ENCODE peak calls at places on chromosome 22, in four cellular contexts. X is HepG2, V is K562, P is GM12878. H is an unnamed sample.

GRCh38 chr22:32823024-32823730 is 21.7 kb downstream of the TIMP3 start:
- DNase-seq in X (peak), V (peak), P (no peak), H (peak)

GRCh38 chr22:23858484-23858815 is 775 bp downstream of the SLC2A11 start:
- DNase-seq in X (no peak), V (no peak), P (no peak), H (no peak)

GRCh38 chr22:31943206-31943975 is 944 bp upstream of the YWHAH start:
- DNase-seq in X (no peak), V (no peak), P (no peak), H (no peak)

GRCh38 chr22:24894220-24894975 is 52.1 kb downstream of the LHFPL7 start:
- DNase-seq in X (peak), V (peak), P (no peak), H (peak)

GRCh38 chr22:20206709-20207215 is 55.9 kb upstream of the CCDC188 start:
- DNase-seq in X (no peak), V (peak), P (no peak), H (no peak)

GRCh38 chr22:37638351-37639069 is 959 bp upstream of the SH3BP1 start:
- DNase-seq in X (peak), V (no peak), P (no peak), H (no peak)

GRCh38 chr22:35534091-35534490 is 6.5 kb upstream of the RASD2 start:
- DNase-seq in X (no peak), V (no peak), P (no peak), H (no peak)

GRCh38 chr22:23783496-23784167 is 3.1 kb upstream of the SMARCB1 start:
- DNase-seq in X (no peak), V (no peak), P (no peak), H (no peak)

GRCh38 chr22:43128928-43129424 is 14.2 kb downstream of the MCAT start:
- DNase-seq in X (no peak), V (peak), P (no peak), H (no peak)

GRCh38 chr22:35195821-35196220 is 61.5 kb upstream of the HMGXB4 start:
- DNase-seq in X (no peak), V (no peak), P (no peak), H (no peak)

GRCh38 chr22:26529345-26529744 is 17.1 kb upstream of the TFIP11 start:
- DNase-seq in X (peak), V (no peak), P (no peak), H (no peak)

GRCh38 chr22:37491106-37491505 is 4.9 kb upstream of the MFNG start:
- DNase-seq in X (no peak), V (no peak), P (no peak), H (no peak)

GRCh38 chr22:49011379-49011768 is 816.3 kb downstream of the BRD1 start:
- DNase-seq in X (no peak), V (no peak), P (no peak), H (peak)
- TF ChIP-seq RFX5 in X (no peak), V (no peak), P (no peak), H (no peak)

DNA sequence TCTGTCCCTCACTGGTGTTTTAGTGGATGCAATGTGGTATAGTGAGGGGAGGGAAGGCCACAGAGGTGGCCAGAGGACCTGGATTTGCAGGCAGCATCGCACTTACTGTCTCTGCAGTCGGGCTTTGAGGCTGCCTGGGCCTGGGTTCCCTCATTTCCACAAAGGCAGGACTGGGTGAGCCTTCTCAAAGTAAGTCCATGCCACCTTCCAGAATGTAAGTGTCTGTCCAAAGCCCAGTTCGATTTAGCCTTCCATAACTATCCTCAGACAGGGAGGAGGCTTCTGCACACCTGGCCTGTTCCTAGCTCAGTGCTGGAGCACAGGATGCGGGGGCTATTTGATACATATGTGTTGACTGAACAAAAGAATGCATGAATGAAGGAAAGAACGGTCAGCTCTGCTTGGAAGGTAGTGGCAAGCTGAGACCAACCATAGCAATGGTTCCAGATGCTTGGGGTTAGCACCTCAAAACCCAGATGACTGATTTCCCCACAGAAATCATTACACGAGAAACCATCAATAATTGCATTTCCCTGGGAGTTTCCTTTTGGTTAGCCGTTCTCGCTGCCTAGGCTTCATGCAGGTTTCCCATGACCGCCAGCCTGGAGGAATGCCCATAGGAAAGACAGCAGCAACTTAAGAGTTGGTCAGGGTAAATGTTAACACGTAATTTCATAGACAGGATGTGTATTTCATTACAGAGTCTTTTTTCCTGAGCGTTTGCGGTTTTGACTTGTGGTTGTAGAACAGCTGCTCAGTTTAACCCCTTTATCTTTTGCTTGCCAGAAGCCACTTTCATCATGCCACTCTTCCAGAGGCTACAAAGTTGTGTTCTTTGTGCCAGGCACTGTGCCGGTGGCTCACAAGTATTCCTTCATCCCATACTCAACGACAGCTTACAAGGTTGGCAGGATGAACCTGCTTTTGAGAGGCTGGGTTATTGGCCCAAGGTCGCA is 2.7 kb downstream of the IL17RA start:
- DNase-seq in X (no peak), V (no peak), P (peak), H (no peak)
- TF ChIP-seq FOXM1 in X (no peak), V (no peak), P (no peak), H (no peak)

GRCh38 chr22:30198152-30198845 is 48.3 kb downstream of the LIF start:
- DNase-seq in X (no peak), V (no peak), P (no peak), H (no peak)

GRCh38 chr22:30197389-30197788 is 49.2 kb downstream of the LIF start:
- DNase-seq in X (no peak), V (no peak), P (no peak), H (no peak)

GRCh38 chr22:30195245-30196140 is 51.1 kb downstream of the LIF start:
- DNase-seq in X (peak), V (no peak), P (no peak), H (no peak)

GRCh38 chr22:30196867-30197336 is 49.7 kb downstream of the LIF start:
- DNase-seq in X (no peak), V (no peak), P (no peak), H (no peak)

GRCh38 chr22:30196141-30196866 is 50.3 kb downstream of the LIF start:
- DNase-seq in X (peak), V (peak), P (peak), H (no peak)
- TF ChIP-seq RFX5 in X (no peak), V (no peak), P (no peak), H (no peak)

GRCh38 chr22:22523494-22523893 is 3.4 kb upstream of the ZNF280A start:
- DNase-seq in X (no peak), V (no peak), P (no peak), H (no peak)

GRCh38 chr22:22520020-22520656 is at the start of gene ZNF280A:
- DNase-seq in X (peak), V (peak), P (no peak), H (no peak)

GRCh38 chr22:22521631-22522030 is 1.6 kb upstream of the ZNF280A start:
- DNase-seq in X (no peak), V (no peak), P (no peak), H (no peak)

GRCh38 chr22:22519591-22519990 is 479 bp downstream of the ZNF280A start:
- DNase-seq in X (peak), V (peak), P (no peak), H (no peak)

DNA sequence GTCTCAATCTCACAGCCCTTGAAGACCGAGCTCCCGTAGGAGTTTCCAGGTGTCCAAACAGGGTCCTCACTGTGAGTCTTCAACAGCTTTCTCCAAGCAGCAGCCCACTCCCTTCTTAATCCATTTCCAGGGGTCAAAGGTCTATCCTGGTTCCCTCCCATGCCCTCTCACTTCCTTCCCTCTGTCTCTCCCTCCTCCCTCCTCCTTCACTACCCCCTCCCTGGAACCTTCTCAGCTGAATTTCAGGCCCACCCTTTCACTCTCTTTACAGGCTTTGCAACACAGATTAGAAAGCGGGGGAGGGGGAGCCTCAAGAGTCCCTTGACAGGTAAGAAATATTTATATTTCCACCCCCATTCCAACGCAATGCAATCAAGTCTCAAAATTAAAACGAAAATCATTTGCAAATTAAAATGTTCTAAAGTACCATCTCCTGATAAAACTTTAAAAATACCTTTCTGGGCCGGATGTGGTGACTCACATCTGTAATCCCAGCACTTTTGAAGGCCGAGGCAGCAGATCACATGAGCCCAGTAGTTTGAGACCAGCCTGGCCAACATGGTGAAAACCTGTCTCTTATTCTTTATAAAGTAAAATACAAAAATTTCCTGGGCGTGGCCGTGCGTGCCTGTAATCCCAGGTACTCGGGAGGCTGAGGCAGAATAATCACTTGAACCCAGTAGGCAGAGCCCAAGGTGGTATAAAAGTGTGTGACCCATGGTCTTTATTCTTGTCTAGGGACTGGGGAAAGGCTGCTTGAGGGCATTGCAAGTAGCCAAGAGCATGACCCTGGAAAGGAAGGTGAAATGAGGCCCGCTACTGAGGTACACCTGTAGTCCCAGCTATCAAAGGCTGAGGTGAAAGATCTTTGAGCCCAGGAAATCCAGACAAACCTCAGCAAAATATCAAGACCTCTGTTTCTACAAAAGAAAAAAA is 865 bp upstream of the ZNF280A start:
- DNase-seq in X (no peak), V (peak), P (no peak), H (no peak)
- TF ChIP-seq FOXM1 in X (no peak), V (no peak), P (no peak), H (no peak)

DNA sequence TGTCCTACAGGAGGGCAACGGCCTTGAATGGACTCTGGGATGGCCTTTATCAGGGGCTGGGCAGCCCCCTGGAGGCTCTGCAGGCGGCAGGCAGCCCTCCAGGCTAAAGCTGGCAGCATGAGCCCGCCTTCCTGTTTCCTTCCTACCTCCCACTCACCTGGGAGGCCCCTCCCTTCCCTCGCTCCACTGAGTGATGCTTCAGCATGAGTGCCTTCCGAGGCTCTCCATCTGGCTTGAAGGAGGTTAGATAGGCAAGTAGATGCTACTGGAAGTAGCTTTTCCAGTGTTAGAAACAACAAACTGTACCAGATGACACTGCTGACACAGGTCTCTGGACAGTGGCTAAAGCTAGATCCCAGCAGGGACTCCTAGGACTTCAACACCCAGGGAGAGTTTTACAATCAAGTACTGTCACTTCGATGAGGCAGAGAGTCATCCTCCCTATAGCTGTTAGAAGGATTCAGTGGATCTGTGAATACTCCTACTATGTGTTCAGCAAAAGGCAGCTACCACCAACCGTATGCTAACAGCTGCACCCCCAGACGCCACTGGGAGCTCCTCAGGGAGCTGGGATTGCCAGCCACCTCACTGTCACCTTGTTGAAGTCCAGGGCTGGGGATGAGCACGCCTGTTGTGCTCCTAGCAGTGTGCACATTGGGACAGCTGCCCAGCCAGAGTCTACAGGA is 4.1 kb upstream of the SLC25A1 start:
- DNase-seq in X (no peak), V (no peak), P (no peak), H (no peak)
- TF ChIP-seq RFX5 in X (no peak), V (no peak), P (no peak), H (no peak)

DNA sequence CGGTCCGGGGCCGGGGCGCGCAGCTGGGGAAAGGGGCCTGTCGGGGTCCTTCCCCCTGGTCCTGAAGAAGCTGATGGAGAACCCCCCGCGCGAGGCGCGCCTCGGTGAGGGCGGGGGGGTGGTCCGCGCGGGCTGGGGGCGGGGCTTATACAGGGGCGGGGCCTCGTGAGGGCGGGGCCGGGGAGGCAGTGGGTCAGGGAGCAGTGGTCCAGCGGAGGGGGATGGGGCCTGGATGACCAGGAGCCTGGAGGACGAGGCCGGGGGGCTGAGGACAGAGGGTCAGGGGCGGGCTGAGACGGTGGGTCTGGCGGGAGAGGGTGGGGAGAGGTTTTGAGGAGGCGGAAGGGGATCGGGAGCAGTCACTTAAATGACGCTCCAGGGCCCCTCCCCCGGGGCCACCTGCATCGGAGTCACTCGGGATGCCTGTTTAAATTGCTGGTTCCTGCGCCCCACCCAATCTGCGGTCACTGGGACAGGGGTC is 396 bp downstream of the TEF start:
- DNase-seq in X (no peak), V (peak), P (no peak), H (peak)
- TF ChIP-seq FOXM1 in X (no peak), V (no peak), P (no peak), H (no peak)

DNA sequence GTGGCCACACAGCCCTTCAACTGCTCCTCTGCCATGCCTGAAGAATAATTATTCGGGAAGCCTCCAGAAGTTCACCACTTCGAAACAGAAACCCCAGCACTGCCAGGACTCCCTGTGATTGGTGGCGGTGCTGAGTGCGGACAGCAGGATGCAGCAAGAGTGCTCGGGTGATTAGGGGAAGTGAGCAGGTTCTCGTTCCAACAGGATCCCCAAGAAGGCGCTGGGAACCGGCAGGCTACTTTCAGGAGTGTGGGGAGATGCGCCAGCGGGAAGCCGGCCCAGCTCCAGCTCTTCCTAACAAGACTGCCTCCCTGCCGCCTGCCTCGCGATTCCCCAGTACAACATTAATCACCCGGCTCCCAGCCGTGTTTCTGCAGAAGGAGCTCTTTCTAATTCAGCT is 630.2 kb downstream of the BRD1 start:
- DNase-seq in X (no peak), V (no peak), P (no peak), H (no peak)
- TF ChIP-seq RFX5 in X (no peak), V (no peak), P (no peak), H (no peak)

DNA sequence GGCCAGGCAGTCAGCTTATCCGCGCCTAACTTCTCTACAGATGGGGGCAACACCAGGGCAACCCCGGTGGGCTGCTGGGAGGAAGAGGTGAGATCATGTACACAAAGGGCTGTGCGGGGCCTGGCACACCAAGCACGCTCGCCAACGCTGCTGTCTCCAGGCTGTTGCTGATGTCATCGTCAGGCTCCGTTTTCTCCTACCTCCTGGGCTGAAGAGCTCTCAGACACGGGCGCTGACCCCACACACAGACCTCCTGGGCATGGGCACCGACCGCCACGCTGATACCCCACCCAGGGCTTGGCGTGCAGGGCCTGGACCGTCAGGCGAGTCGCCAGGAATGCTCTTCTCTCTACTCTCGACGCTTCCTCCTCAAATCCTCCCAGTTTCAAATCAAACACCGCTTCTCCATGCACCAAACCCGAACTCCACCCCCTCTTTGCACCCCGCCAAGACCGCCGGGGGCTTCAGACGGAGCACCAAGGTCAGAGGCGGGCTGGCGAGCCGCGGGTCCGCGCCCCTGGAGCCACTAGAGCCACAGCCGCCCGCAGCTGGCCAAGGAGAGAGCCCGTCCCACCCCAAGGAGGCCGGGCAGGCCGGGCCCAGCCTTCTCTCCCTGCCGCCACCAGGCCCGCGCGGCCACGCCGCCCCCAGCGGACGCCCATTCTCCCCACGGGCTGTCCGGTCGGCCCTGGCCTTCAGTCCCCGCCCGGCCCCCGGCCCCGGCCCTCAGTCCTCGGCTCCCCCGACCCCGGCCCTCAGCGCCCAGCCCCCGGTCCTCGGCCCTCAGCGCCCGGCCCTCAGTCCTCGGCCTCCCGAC is 772 bp downstream of the SBF1 start:
- DNase-seq in X (no peak), V (peak), P (no peak), H (peak)
- TF ChIP-seq FOXM1 in X (no peak), V (no peak), P (no peak), H (no peak)